ENCODE peak calls at places on chromosome 10, in five cellular contexts. One of them, this sample, is unnamed.

GRCh38 chr10:48494611-48495010 is 110.3 kb downstream of the ARHGAP22 start:
- DNase-seq in brain microvascular endothelial cell: no peak
- DNase-seq in fibroblast of pulmonary artery: no peak
- DNase-seq in A549: no peak
- DNase-seq in BJ: no peak
- DNase-seq in this sample: no peak

GRCh38 chr10:130795819-130796218 is 515.7 kb downstream of the TCERG1L start:
- DNase-seq in brain microvascular endothelial cell: no peak
- DNase-seq in fibroblast of pulmonary artery: no peak
- DNase-seq in A549: no peak
- DNase-seq in BJ: no peak
- DNase-seq in this sample: no peak

GRCh38 chr10:114779803-114780609 is 41.6 kb upstream of the FHIP2A start:
- DNase-seq in brain microvascular endothelial cell: peak
- DNase-seq in fibroblast of pulmonary artery: peak
- DNase-seq in A549: peak
- DNase-seq in BJ: peak
- DNase-seq in this sample: peak

GRCh38 chr10:15791816-15792524 is 68.3 kb downstream of the MINDY3 start:
- DNase-seq in brain microvascular endothelial cell: no peak
- DNase-seq in fibroblast of pulmonary artery: peak
- DNase-seq in A549: no peak
- DNase-seq in BJ: peak
- DNase-seq in this sample: peak

GRCh38 chr10:15742831-15743230 is 23.1 kb upstream of the ITGA8 start:
- DNase-seq in brain microvascular endothelial cell: peak
- DNase-seq in fibroblast of pulmonary artery: peak
- DNase-seq in A549: no peak
- DNase-seq in BJ: no peak
- DNase-seq in this sample: peak

GRCh38 chr10:114541081-114541833 is 116.8 kb downstream of the ABLIM1 start:
- DNase-seq in brain microvascular endothelial cell: peak
- DNase-seq in fibroblast of pulmonary artery: peak
- DNase-seq in A549: no peak
- DNase-seq in BJ: peak
- DNase-seq in this sample: peak

GRCh38 chr10:129375171-129375570 is 91.9 kb upstream of the MGMT start:
- DNase-seq in brain microvascular endothelial cell: no peak
- DNase-seq in fibroblast of pulmonary artery: no peak
- DNase-seq in A549: no peak
- DNase-seq in BJ: no peak
- DNase-seq in this sample: no peak

GRCh38 chr10:132413226-132414205 is 16.5 kb downstream of the PWWP2B start:
- DNase-seq in brain microvascular endothelial cell: no peak
- DNase-seq in fibroblast of pulmonary artery: no peak
- DNase-seq in A549: no peak
- DNase-seq in BJ: no peak
- DNase-seq in this sample: no peak

GRCh38 chr10:69416695-69417094 is at the start of gene TACR2:
- DNase-seq in brain microvascular endothelial cell: no peak
- DNase-seq in fibroblast of pulmonary artery: no peak
- DNase-seq in A549: no peak
- DNase-seq in BJ: no peak
- DNase-seq in this sample: no peak

GRCh38 chr10:97761331-97761865 is 10.4 kb downstream of the SFRP5 start:
- DNase-seq in brain microvascular endothelial cell: no peak
- DNase-seq in fibroblast of pulmonary artery: no peak
- DNase-seq in A549: no peak
- DNase-seq in BJ: no peak
- DNase-seq in this sample: no peak

GRCh38 chr10:74077416-74077815 is 73.2 kb downstream of the AP3M1 start:
- DNase-seq in brain microvascular endothelial cell: no peak
- DNase-seq in fibroblast of pulmonary artery: no peak
- DNase-seq in A549: no peak
- DNase-seq in BJ: no peak
- DNase-seq in this sample: no peak

GRCh38 chr10:96410296-96410695 is 51.5 kb upstream of the OPALIN start:
- DNase-seq in brain microvascular endothelial cell: no peak
- DNase-seq in fibroblast of pulmonary artery: no peak
- DNase-seq in A549: no peak
- DNase-seq in BJ: no peak
- DNase-seq in this sample: no peak

GRCh38 chr10:13100349-13101294 is 659 bp downstream of the OPTN start:
- DNase-seq in brain microvascular endothelial cell: peak
- DNase-seq in fibroblast of pulmonary artery: peak
- DNase-seq in A549: peak
- DNase-seq in BJ: no peak
- DNase-seq in this sample: peak

GRCh38 chr10:8278099-8278498 is 223.6 kb downstream of the GATA3 start:
- DNase-seq in brain microvascular endothelial cell: no peak
- DNase-seq in fibroblast of pulmonary artery: no peak
- DNase-seq in A549: no peak
- DNase-seq in BJ: no peak
- DNase-seq in this sample: no peak

GRCh38 chr10:78342787-78343186 is 309.1 kb downstream of the RPS24 start:
- DNase-seq in brain microvascular endothelial cell: no peak
- DNase-seq in fibroblast of pulmonary artery: no peak
- DNase-seq in A549: no peak
- DNase-seq in BJ: no peak
- DNase-seq in this sample: no peak

GRCh38 chr10:76675951-76676587 is 961.5 kb downstream of the KCNMA1 start:
- DNase-seq in brain microvascular endothelial cell: no peak
- DNase-seq in fibroblast of pulmonary artery: peak
- DNase-seq in A549: no peak
- DNase-seq in BJ: no peak
- DNase-seq in this sample: peak

GRCh38 chr10:110357252-110357780 is 52.6 kb upstream of the SMNDC1 start:
- DNase-seq in brain microvascular endothelial cell: peak
- DNase-seq in fibroblast of pulmonary artery: peak
- DNase-seq in A549: no peak
- DNase-seq in BJ: peak
- DNase-seq in this sample: peak

GRCh38 chr10:124734311-124735166 is 9.6 kb downstream of the FAM53B start:
- DNase-seq in brain microvascular endothelial cell: no peak
- DNase-seq in fibroblast of pulmonary artery: no peak
- DNase-seq in A549: no peak
- DNase-seq in BJ: no peak
- DNase-seq in this sample: no peak

GRCh38 chr10:1203704-1204103 is 147.5 kb downstream of the WDR37 start:
- DNase-seq in brain microvascular endothelial cell: no peak
- DNase-seq in fibroblast of pulmonary artery: no peak
- DNase-seq in A549: no peak
- DNase-seq in BJ: no peak
- DNase-seq in this sample: no peak

GRCh38 chr10:60367431-60367830 is 22.2 kb downstream of the ANK3 start:
- DNase-seq in brain microvascular endothelial cell: no peak
- DNase-seq in fibroblast of pulmonary artery: no peak
- DNase-seq in A549: no peak
- DNase-seq in BJ: no peak
- DNase-seq in this sample: no peak
- H3K4me3 ChIP-seq in brain microvascular endothelial cell: no peak
- H3K4me3 ChIP-seq in fibroblast of pulmonary artery: no peak
- H3K4me3 ChIP-seq in A549: no peak
- H3K4me3 ChIP-seq in BJ: no peak
- H3K4me3 ChIP-seq in this sample: no peak

DNA sequence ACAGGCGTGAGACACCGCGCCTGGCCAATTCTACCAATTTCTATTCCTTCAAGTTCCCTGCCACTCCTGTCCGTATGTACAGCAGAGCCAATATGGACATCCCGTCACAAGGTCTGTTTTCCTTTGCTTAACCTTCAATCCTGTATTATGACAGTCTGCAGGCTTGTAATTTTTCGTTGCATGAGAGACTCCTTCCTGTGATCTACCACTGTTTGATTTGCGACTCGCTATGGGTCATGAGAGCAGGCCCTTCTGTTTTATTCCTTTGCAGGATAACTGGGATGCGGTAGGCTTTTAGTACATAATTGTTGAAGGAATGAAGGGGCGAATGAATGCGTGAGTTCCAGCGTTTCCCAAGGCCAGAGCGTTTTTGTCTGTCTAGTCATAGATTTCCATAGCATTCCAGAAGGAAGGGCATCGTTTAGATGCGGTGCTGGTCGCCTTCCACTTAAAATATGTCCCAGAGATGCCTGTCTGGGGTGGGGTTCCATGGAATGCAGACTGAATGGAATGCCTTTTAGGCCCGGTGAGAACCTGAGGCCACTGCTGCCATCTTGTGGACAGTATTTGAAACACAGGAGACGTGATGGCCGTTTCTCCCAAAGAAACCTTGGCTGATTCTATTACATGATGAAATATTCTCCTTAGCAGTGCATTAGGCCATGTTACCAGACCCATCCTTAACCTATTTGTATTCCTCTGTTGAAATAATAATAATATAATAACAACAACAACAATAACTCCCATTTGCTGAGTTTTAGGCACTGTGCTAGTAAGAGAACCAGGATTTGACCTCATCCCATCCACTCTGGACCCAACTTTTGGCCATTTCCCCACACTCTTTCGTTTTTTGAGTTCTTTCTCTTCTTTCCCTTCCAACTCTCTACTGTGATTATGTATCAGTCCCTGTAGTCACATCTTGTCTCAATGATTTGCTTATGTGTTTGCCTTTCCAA is 193.2 kb downstream of the MYOF start:
- DNase-seq in brain microvascular endothelial cell: peak
- DNase-seq in fibroblast of pulmonary artery: peak
- DNase-seq in A549: peak
- DNase-seq in BJ: peak
- DNase-seq in this sample: peak
- TF ChIP-seq CTCF in brain microvascular endothelial cell: peak
- TF ChIP-seq CTCF in fibroblast of pulmonary artery: peak
- TF ChIP-seq CTCF in A549: peak
- TF ChIP-seq CTCF in BJ: peak
- TF ChIP-seq CTCF in this sample: peak

GRCh38 chr10:121597504-121598241 is 571 bp downstream of the FGFR2 start:
- DNase-seq in brain microvascular endothelial cell: no peak
- DNase-seq in fibroblast of pulmonary artery: no peak
- DNase-seq in A549: no peak
- DNase-seq in BJ: no peak
- DNase-seq in this sample: peak
- H3K4me3 ChIP-seq in brain microvascular endothelial cell: peak
- H3K4me3 ChIP-seq in fibroblast of pulmonary artery: peak
- H3K4me3 ChIP-seq in A549: peak
- H3K4me3 ChIP-seq in BJ: peak
- H3K4me3 ChIP-seq in this sample: no peak

DNA sequence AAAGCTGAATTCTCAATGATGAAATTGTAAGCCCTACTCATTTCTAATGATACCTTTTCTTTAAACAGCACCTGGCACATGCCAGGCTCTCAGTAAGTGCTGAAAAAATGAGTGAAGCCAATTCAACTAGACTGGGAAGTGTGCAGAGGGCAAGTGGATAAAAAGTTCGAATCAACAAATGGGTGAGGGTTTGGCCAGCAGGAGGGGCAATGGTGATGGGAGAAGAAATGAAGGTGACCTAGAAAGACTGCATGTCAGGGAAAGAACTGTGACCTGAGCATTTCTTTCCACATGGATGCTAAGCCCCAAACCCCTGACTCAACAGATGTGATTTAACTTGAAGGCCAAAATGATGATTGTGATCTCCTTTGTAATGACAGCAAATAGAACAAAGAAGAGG is 54.6 kb downstream of the DKK1 start:
- DNase-seq in brain microvascular endothelial cell: no peak
- DNase-seq in fibroblast of pulmonary artery: no peak
- DNase-seq in A549: no peak
- DNase-seq in BJ: no peak
- DNase-seq in this sample: no peak
- TF ChIP-seq CTCF in brain microvascular endothelial cell: no peak
- TF ChIP-seq CTCF in fibroblast of pulmonary artery: no peak
- TF ChIP-seq CTCF in A549: no peak
- TF ChIP-seq CTCF in BJ: no peak
- TF ChIP-seq CTCF in this sample: no peak

GRCh38 chr10:28769147-28769604 is 91.9 kb downstream of the BAMBI start:
- DNase-seq in brain microvascular endothelial cell: no peak
- DNase-seq in fibroblast of pulmonary artery: no peak
- DNase-seq in A549: no peak
- DNase-seq in BJ: no peak
- DNase-seq in this sample: no peak
- H3K4me3 ChIP-seq in brain microvascular endothelial cell: no peak
- H3K4me3 ChIP-seq in fibroblast of pulmonary artery: no peak
- H3K4me3 ChIP-seq in A549: no peak
- H3K4me3 ChIP-seq in BJ: no peak
- H3K4me3 ChIP-seq in this sample: no peak

GRCh38 chr10:83917519-83918506 is 221.5 kb upstream of the GHITM start:
- DNase-seq in brain microvascular endothelial cell: no peak
- DNase-seq in fibroblast of pulmonary artery: no peak
- DNase-seq in A549: peak
- DNase-seq in BJ: no peak
- DNase-seq in this sample: peak
- TF ChIP-seq CTCF in brain microvascular endothelial cell: no peak
- TF ChIP-seq CTCF in fibroblast of pulmonary artery: no peak
- TF ChIP-seq CTCF in A549: no peak
- TF ChIP-seq CTCF in BJ: peak
- TF ChIP-seq CTCF in this sample: no peak

DNA sequence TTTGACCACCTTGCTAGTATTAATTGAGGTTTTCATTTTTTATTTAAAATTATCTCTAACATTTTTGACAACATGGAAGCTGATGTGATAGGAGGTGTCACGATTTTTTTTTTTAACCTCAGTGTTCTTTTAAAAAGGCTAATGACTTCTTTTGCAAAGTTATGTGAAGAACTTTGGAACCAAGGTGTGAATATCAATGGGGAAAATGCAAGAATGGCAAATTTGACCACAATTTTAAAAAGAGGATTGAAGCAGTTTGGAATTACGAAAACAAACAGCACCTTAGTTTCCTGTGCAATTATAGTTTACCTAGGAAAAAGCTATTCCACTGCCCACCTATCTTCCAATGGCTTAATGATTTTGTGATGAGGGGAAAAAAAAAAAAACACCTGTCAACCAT is 232.4 kb downstream of the VTI1A start:
- DNase-seq in brain microvascular endothelial cell: no peak
- DNase-seq in fibroblast of pulmonary artery: no peak
- DNase-seq in A549: no peak
- DNase-seq in BJ: no peak
- DNase-seq in this sample: no peak
- H3K4me3 ChIP-seq in brain microvascular endothelial cell: no peak
- H3K4me3 ChIP-seq in fibroblast of pulmonary artery: no peak
- H3K4me3 ChIP-seq in A549: no peak
- H3K4me3 ChIP-seq in BJ: no peak
- H3K4me3 ChIP-seq in this sample: no peak

DNA sequence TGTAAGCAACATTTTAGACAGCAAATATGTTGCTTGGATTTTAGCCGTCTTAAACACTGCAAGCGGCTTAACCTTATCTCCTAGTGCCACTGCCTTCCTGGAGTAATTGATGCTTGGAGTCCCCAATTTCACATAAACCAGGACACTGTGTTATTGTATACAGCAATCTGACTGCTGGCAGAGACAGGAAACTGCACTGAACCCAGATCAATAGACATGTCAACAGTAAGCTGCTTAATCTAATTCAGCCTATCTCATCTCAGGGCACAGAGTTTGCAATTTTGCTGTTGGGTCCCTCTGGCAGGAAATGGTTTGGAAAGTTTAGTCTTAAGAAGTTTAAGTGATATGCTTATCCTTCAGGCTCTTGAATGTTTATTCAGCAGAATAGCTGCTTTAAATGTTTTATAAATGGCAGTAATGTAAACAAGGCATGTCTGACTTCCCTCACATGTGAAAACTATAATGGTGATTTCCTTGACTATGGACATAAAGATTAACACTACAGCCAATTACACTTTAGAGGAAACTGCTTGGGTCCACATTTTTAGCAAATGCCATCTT is 598.7 kb downstream of the PARD3 start:
- DNase-seq in brain microvascular endothelial cell: no peak
- DNase-seq in fibroblast of pulmonary artery: no peak
- DNase-seq in A549: no peak
- DNase-seq in BJ: no peak
- DNase-seq in this sample: no peak
- TF ChIP-seq CTCF in brain microvascular endothelial cell: no peak
- TF ChIP-seq CTCF in fibroblast of pulmonary artery: no peak
- TF ChIP-seq CTCF in A549: no peak
- TF ChIP-seq CTCF in BJ: no peak
- TF ChIP-seq CTCF in this sample: no peak

This sample was measured in cardiac fibroblast.